ENCODE peak calls at places on chromosomes 2 and 18, in four cellular contexts. L is neuronal stem cell, C is fibroblast of lung, W is GM23248. S is an unnamed sample.

GRCh38 chr2:29810956-29811355 is 110.4 kb downstream of the ALK start:
- DNase-seq in L (no peak), C (peak; percentile 59), W (no peak), S (no peak)

GRCh38 chr2:43541165-43541564 is 54.7 kb downstream of the THADA start:
- DNase-seq in L (no peak), C (no peak), W (peak; percentile 61), S (no peak)

GRCh38 chr2:177275041-177275440 is 10.5 kb upstream of the NFE2L2 start:
- DNase-seq in W (peak; percentile 89), L (no peak), C (peak; percentile 87), S (no peak)

GRCh38 chr2:158232476-158232875 is 130.8 kb downstream of the UPP2 start:
- DNase-seq in L (no peak), C (peak; percentile 23), W (no peak), S (no peak)

GRCh38 chr2:190443778-190444481 is 35.8 kb downstream of the MFSD6 start:
- DNase-seq in L (no peak), W (peak; percentile 75), C (peak; percentile 50), S (no peak)

GRCh38 chr2:11389551-11390528 is 45.4 kb upstream of the ROCK2 start:
- DNase-seq in W (peak; percentile 5), C (peak; percentile 79), L (no peak), S (no peak)

GRCh38 chr2:219507555-219508443 is 6.5 kb upstream of the ASIC4 start:
- DNase-seq in C (no peak), L (no peak), W (peak; percentile 40), S (no peak)

GRCh38 chr2:119531292-119531691 is 7.0 kb upstream of the SCTR start:
- DNase-seq in W (no peak), C (no peak), L (no peak), S (peak; percentile 48)

GRCh38 chr2:118221952-118222594 is 133.8 kb downstream of the INSIG2 start:
- DNase-seq in L (peak; percentile 52), W (peak; percentile 92), C (peak; percentile 74), S (peak; percentile 83)

GRCh38 chr18:58438161-58438983 is 190.5 kb downstream of the ALPK2 start:
- DNase-seq in C (peak; percentile 34), W (peak; percentile 60), L (no peak), S (no peak)

GRCh38 chr2:222309361-222309760 is 10.6 kb upstream of the PAX3 start:
- DNase-seq in L (no peak), W (no peak), C (peak; percentile 20), S (no peak)

GRCh38 chr2:196613302-196613701 is 26.2 kb upstream of the CCDC150 start:
- DNase-seq in C (no peak), L (no peak), W (no peak), S (no peak)

GRCh38 chr2:106020821-106021316 is 173.2 kb downstream of the UXS1 start:
- DNase-seq in C (peak; percentile 13), W (no peak), L (no peak), S (no peak)

GRCh38 chr2:4745596-4745995 is 946.6 kb upstream of the SOX11 start:
- DNase-seq in L (no peak), W (no peak), C (no peak), S (no peak)

GRCh38 chr2:20512061-20512605 is 65.3 kb downstream of the RHOB start:
- DNase-seq in L (no peak), C (no peak), W (no peak), S (no peak)

GRCh38 chr2:15993666-15994065 is 53.3 kb downstream of the MYCN start:
- DNase-seq in C (no peak), W (no peak), L (no peak), S (no peak)

GRCh38 chr18:70421471-70421870 is 132.6 kb downstream of the SOCS6 start:
- DNase-seq in L (no peak), C (peak; percentile 82), W (peak; percentile 56), S (no peak)

GRCh38 chr2:145027073-145027459 is 507.1 kb upstream of the ZEB2 start:
- DNase-seq in L (no peak), C (peak; percentile 59), W (peak; percentile 10), S (no peak)

GRCh38 chr2:232877940-232878511 is 8.0 kb downstream of the SNORC start:
- DNase-seq in W (no peak), C (no peak), L (no peak), S (no peak)

DNA sequence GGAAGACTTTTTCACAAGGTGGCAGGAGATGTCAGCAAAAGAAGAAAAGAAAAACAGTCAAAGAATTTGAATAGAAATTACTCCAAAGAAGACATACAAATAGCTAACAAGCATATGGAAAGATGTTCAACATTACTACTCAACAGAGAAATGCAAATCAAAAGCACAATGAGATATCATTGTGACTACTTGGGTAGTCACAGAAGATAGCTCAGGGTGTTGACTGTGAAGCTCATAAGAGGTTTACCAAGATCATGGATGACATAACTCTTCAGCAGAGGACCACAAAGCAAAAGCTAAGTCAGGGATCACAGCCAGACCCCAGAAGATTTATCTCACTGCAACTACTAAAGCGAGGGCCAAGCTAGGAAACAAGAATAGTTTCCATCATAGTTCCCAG is 53.0 kb upstream of the TANK start:
- DNase-seq in L (no peak), C (no peak), W (no peak), S (peak; percentile 69)
- H3K27ac ChIP-seq in L (no peak overlapping the region), C (no peak overlapping the region), W (no peak overlapping the region), S (peak overlapping the region; percentile 100)

GRCh38 chr2:72143441-72144356 is 4.0 kb downstream of the CYP26B1 start:
- DNase-seq in W (peak; percentile 19), C (no peak), L (no peak), S (no peak)

GRCh38 chr2:72140621-72140960 is 7.1 kb downstream of the CYP26B1 start:
- DNase-seq in C (no peak), L (no peak), W (no peak), S (no peak)

GRCh38 chr2:72142743-72143440 is 4.8 kb downstream of the CYP26B1 start:
- DNase-seq in W (peak; percentile 67), C (no peak), L (peak; percentile 50), S (no peak)

GRCh38 chr2:72141032-72141645 is 6.5 kb downstream of the CYP26B1 start:
- DNase-seq in C (no peak), W (no peak), L (no peak), S (no peak)

GRCh38 chr2:72141881-72142742 is 5.5 kb downstream of the CYP26B1 start:
- DNase-seq in W (no peak), L (no peak), C (no peak), S (no peak)
- H3K9ac ChIP-seq in W (no peak overlapping the region), L (peak overlapping the region; percentile 54), C (no peak overlapping the region), S (no peak overlapping the region)

GRCh38 chr2:33322099-33322498 is 154.3 kb upstream of the RASGRP3 start:
- DNase-seq in C (peak; percentile 73), W (peak; percentile 73), L (no peak), S (no peak)
- H3K4me3 ChIP-seq in C (no peak overlapping the region), W (peak overlapping the region; percentile 63), L (no peak overlapping the region), S (no peak overlapping the region)

GRCh38 chr18:42409005-42409404 is 454.0 kb downstream of the PIK3C3 start:
- DNase-seq in C (no peak), L (no peak), W (no peak), S (no peak)
- H3K27ac ChIP-seq in C (no peak overlapping the region), L (no peak overlapping the region), W (no peak overlapping the region), S (no peak overlapping the region)